ENCODE peak calls at places on chromosome 12, in five cellular contexts. P is GM13977, D is left ventricle myocardium inferior, E is cardiac muscle cell, A is heart left ventricle. L is an unnamed sample.

GRCh38 chr12:69468237-69469026 is 1.8 kb upstream of the FRS2 start:
- DNase-seq in P (no peak), D (no peak), E (peak; percentile 12), A (no peak), L (no peak)

GRCh38 chr12:87939182-87939581 is 90.0 kb downstream of the C12orf50 start:
- DNase-seq in P (no peak), D (no peak), E (no peak), A (no peak), L (no peak)

GRCh38 chr12:57046947-57047890 is 2.7 kb downstream of the MYO1A start:
- DNase-seq in P (no peak), D (no peak), E (no peak), A (no peak), L (no peak)

GRCh38 chr12:110590806-110591326 is 7.7 kb upstream of the PPTC7 start:
- DNase-seq in P (peak; percentile 72), D (no peak), E (peak; percentile 26), A (no peak), L (no peak)

GRCh38 chr12:112116232-112117060 is 7.9 kb upstream of the NAA25 start:
- DNase-seq in P (no peak), D (peak; percentile 72), E (peak; percentile 95), A (peak; percentile 81), L (peak; percentile 24)

GRCh38 chr12:63525831-63526230 is 142.5 kb downstream of the DPY19L2 start:
- DNase-seq in P (no peak), D (no peak), E (no peak), A (no peak), L (no peak)

GRCh38 chr12:49089831-49090773 is 4.5 kb downstream of the DHH start:
- DNase-seq in P (peak; percentile 45), D (peak; percentile 39), E (peak; percentile 72), A (peak; percentile 54), L (peak; percentile 35)

GRCh38 chr12:96473394-96474093 is 15.8 kb upstream of the CFAP54 start:
- DNase-seq in P (no peak), D (no peak), E (peak; percentile 49), A (no peak), L (no peak)

GRCh38 chr12:93776581-93777018 is 99.4 kb downstream of the CRADD start:
- DNase-seq in P (no peak), D (no peak), E (peak; percentile 97), A (no peak), L (no peak)

GRCh38 chr12:50234347-50234746 is 49.0 kb downstream of the LIMA1 start:
- DNase-seq in P (no peak), D (no peak), E (no peak), A (no peak), L (no peak)

GRCh38 chr12:50614167-50614762 is 109.5 kb downstream of the DIP2B start:
- DNase-seq in P (no peak), D (no peak), E (peak; percentile 81), A (no peak), L (no peak)

GRCh38 chr12:1108276-1108675 is 117.3 kb downstream of the ERC1 start:
- DNase-seq in P (peak; percentile 51), D (no peak), E (no peak), A (no peak), L (no peak)

GRCh38 chr12:1930816-1931597 is 12.6 kb upstream of the CACNA2D4 start:
- DNase-seq in P (no peak), D (no peak), E (no peak), A (no peak), L (peak; percentile 4)

GRCh38 chr12:106309671-106310313 is 7.3 kb downstream of the TCP11L2 start:
- DNase-seq in P (no peak), D (no peak), E (peak; percentile 78), A (no peak), L (no peak)

GRCh38 chr12:102349079-102349478 is 131.3 kb downstream of the IGF1 start:
- DNase-seq in P (no peak), D (no peak), E (no peak), A (no peak), L (no peak)

GRCh38 chr12:21451529-21451928 is 14.1 kb downstream of the PYROXD1 start:
- DNase-seq in P (no peak), D (no peak), E (peak; percentile 8), A (no peak), L (no peak)

GRCh38 chr12:84912191-84913142 is at the start of gene SLC6A15:
- DNase-seq in P (peak; percentile 33), D (no peak), E (peak; percentile 87), A (no peak), L (peak; percentile 52)
- TF ChIP-seq CTCF in P (no peak), D (peak; percentile 19), E (peak; percentile 43), A (no peak), L (peak; percentile 16)

GRCh38 chr12:54723653-54724256 is 75.6 kb upstream of the DCD start:
- DNase-seq in P (no peak), D (no peak), E (peak; percentile 40), A (no peak), L (no peak)
- TF ChIP-seq CTCF in P (peak; percentile 58), D (peak; percentile 61), E (peak; percentile 71), A (peak; percentile 49), L (no peak)

GRCh38 chr12:51970904-51971646 is 19.6 kb downstream of the ACVR1B start:
- DNase-seq in P (peak; percentile 74), D (no peak), E (peak; percentile 49), A (no peak), L (no peak)
- TF ChIP-seq CTCF in P (peak; percentile 67), D (peak; percentile 37), E (peak; percentile 74), A (peak; percentile 24), L (no peak)

GRCh38 chr12:99281277-99281676 is 366.3 kb upstream of the GARIN6 start:
- DNase-seq in P (no peak), D (no peak), E (no peak), A (no peak), L (no peak)

GRCh38 chr12:99282086-99282485 is 365.5 kb upstream of the GARIN6 start:
- DNase-seq in P (no peak), D (no peak), E (no peak), A (no peak), L (no peak)

GRCh38 chr12:99284161-99284560 is 363.4 kb upstream of the GARIN6 start:
- DNase-seq in P (no peak), D (no peak), E (no peak), A (no peak), L (no peak)

GRCh38 chr12:99278899-99279298 is 368.7 kb upstream of the GARIN6 start:
- DNase-seq in P (no peak), D (no peak), E (no peak), A (no peak), L (no peak)

GRCh38 chr12:99282670-99283069 is 364.9 kb upstream of the GARIN6 start:
- DNase-seq in P (no peak), D (no peak), E (no peak), A (no peak), L (no peak)
- TF ChIP-seq CTCF in P (no peak), D (no peak), E (no peak), A (no peak), L (no peak)

DNA sequence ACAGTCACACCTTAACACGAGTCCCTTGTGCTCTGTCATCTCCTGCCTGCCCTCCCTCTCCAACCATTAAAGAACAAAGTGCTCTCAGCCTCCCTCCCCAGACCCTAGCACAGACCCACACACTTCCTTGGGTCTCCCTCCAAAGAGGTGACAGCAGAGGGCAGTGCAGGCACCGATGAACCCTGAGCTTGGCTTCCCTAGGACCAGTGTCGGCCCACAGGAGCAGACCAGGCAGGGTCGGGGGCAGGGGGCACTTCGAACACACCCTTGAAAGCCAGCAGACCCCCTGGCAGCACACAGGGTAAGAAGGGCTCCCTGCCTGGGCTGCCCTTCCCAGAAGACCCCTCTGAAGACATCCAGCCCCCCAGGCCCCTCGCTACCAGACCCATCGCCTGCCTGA is 7.0 kb downstream of the CDK2AP1 start:
- DNase-seq in P (no peak), D (no peak), E (no peak), A (no peak), L (no peak)
- TF ChIP-seq CTCF in P (peak; percentile 36), D (peak; percentile 28), E (peak; percentile 21), A (peak; percentile 25), L (no peak)

GRCh38 chr12:119235352-119235751 is 56.6 kb downstream of the HSPB8 start:
- DNase-seq in P (no peak), D (no peak), E (no peak), A (no peak), L (no peak)
- TF ChIP-seq CTCF in P (no peak), D (peak; percentile 56), E (no peak), A (peak; percentile 34), L (no peak)

GRCh38 chr12:109253913-109254544 is 55.1 kb downstream of the FOXN4 start:
- DNase-seq in P (no peak), D (no peak), E (no peak), A (no peak), L (no peak)

GRCh38 chr12:109252799-109253198 is 56.3 kb downstream of the FOXN4 start:
- DNase-seq in P (no peak), D (no peak), E (no peak), A (no peak), L (no peak)

GRCh38 chr12:109258201-109258600 is 50.9 kb downstream of the FOXN4 start:
- DNase-seq in P (no peak), D (no peak), E (no peak), A (no peak), L (no peak)

GRCh38 chr12:109256011-109256410 is 53.1 kb downstream of the FOXN4 start:
- DNase-seq in P (no peak), D (no peak), E (no peak), A (no peak), L (no peak)

DNA sequence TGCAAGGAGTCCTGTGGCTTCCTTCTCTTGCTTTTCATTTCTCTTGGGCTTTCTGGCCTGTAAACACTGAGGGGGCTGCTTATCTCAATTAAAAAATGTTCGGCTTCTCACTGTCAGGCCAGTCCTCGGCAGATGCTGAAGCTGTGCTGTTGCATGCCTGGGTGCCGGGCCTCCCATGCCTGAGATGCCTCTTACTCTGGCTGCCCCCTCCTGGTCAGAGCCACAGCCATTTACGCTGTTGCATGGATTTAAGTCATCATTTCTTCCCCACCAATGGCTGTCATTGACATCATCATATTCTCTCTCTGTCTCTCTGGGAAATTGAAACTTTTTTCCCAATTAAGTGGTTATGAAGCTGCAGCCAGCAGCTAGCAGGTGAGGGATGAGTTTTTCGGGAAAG is 53.7 kb downstream of the FOXN4 start:
- DNase-seq in P (no peak), D (no peak), E (peak; percentile 79), A (no peak), L (no peak)
- TF ChIP-seq CTCF in P (peak; percentile 11), D (no peak), E (peak; percentile 53), A (no peak), L (no peak)

L was measured in uterus.